ENCODE peak calls at places on chromosomes 5 and 9, in four cellular contexts. N is stimulated activated CD8-positive, alpha-beta memory T cell treated with anti-CD3 and anti-CD28 coated beads, Interleukin-2, amount 100 ng/mL, for 48 hours; J is activated CD8-positive, alpha-beta T cell treated with anti-CD3 and anti-CD28 coated beads for 36 hours; G is AG08396. E is an unnamed sample.

GRCh38 chr9:136577941-136578619 is 32.2 kb upstream of the NOTCH1 start:
- DNase-seq in N (no peak), J (peak), G (no peak), E (no peak)

GRCh38 chr5:664343-664993 is 28.7 kb downstream of the TPPP start:
- DNase-seq in N (no peak), G (no peak), J (no peak), E (no peak)

GRCh38 chr5:33806736-33807442 is 84.9 kb downstream of the ADAMTS12 start:
- DNase-seq in N (no peak), J (no peak), G (peak), E (peak)

GRCh38 chr9:100083448-100084144 is 15.2 kb downstream of the ERP44 start:
- DNase-seq in J (no peak), G (no peak), N (no peak), E (no peak)

GRCh38 chr5:72507360-72508238 is at the start of gene ZNF366:
- DNase-seq in G (no peak), N (no peak), J (no peak), E (no peak)

GRCh38 chr5:175557778-175558177 is 79.4 kb downstream of the SFXN1 start:
- DNase-seq in G (no peak), J (no peak), N (no peak), E (no peak)

GRCh38 chr5:23316060-23316591 is 191.3 kb upstream of the PRDM9 start:
- DNase-seq in J (no peak), G (no peak), N (no peak), E (no peak)

GRCh38 chr5:147408980-147409379 is 100.9 kb downstream of the DPYSL3 start:
- DNase-seq in G (no peak), J (no peak), N (no peak), E (no peak)

GRCh38 chr5:96997265-96997859 is 61.5 kb downstream of the LNPEP start:
- DNase-seq in J (peak), G (peak), N (no peak), E (peak)

GRCh38 chr5:122815218-122815767 is 30.1 kb upstream of the SNX24 start:
- DNase-seq in G (no peak), J (no peak), N (no peak), E (no peak)

GRCh38 chr9:91905958-91906585 is 44.0 kb downstream of the ROR2 start:
- DNase-seq in J (peak), G (no peak), N (peak), E (no peak)

GRCh38 chr9:136561779-136562178 is 15.9 kb upstream of the NOTCH1 start:
- DNase-seq in G (no peak), J (no peak), N (no peak), E (no peak)

GRCh38 chr5:59066367-59067163 is 483.7 kb downstream of the RAB3C start:
- DNase-seq in J (no peak), N (no peak), G (no peak), E (no peak)